ENCODE peak calls at places on chromosomes 11 and 22, in ten cellular contexts. B is A549, F is psoas muscle, U is neuronal stem cell, X is mesenchymal stem cell, G is right cardiac atrium, R is IMR-90, C is neural progenitor cell, A is body of pancreas, S is Karpas-422. N is an unnamed sample. For H3K4me1, the result is how much of the 10 kb centered on the place peaks cover.

GRCh38 chr11:111645657-111646316 is 43.5 kb downstream of the SIK2 start:
- DNase-seq in C (no peak), F (no peak), U (no peak), G (no peak), S (no peak), X (no peak), B (no peak), A (no peak), R (no peak), N (no peak)

GRCh38 chr22:36741204-36741793 is 34.6 kb downstream of the IFT27 start:
- DNase-seq in F (no peak), R (no peak), G (no peak), B (peak), X (peak), U (no peak), C (peak), S (peak), A (no peak), N (no peak)

GRCh38 chr11:10878408-10879214 is 20.8 kb upstream of the ZBED5 start:
- DNase-seq in S (peak), F (no peak), R (peak), C (peak), X (peak), A (no peak), U (peak), B (peak), G (no peak), N (peak)

GRCh38 chr11:132037467-132037862 is 667.0 kb downstream of the NTM start:
- DNase-seq in R (no peak), X (no peak), A (no peak), B (no peak), S (no peak), C (no peak), G (no peak), F (no peak), U (no peak), N (no peak)

GRCh38 chr11:503179-503981 is 3.7 kb downstream of the RNH1 start:
- DNase-seq in R (peak), F (peak), S (no peak), A (no peak), X (no peak), G (peak), C (no peak), U (no peak), B (no peak), N (peak)

GRCh38 chr11:441418-442274 is at the start of gene ANO9:
- DNase-seq in F (peak), C (peak), B (no peak), S (peak), U (no peak), A (peak), R (no peak), G (peak), X (peak), N (peak)

GRCh38 chr11:134152692-134153091 is 71.1 kb downstream of the NCAPD3 start:
- DNase-seq in U (no peak), B (no peak), S (no peak), F (no peak), C (no peak), G (no peak), X (no peak), R (no peak), A (no peak), N (no peak)

GRCh38 chr11:108565653-108566052 is 27.9 kb downstream of the EXPH5 start:
- DNase-seq in A (no peak), G (no peak), F (no peak), U (no peak), X (no peak), R (no peak), B (no peak), C (no peak), S (no peak), N (no peak)

GRCh38 chr11:61028135-61028729 is 56.8 kb downstream of the CD6 start:
- DNase-seq in S (peak), X (no peak), F (no peak), R (no peak), C (no peak), U (no peak), B (no peak), G (no peak), A (no peak), N (no peak)

GRCh38 chr22:47059076-47059475 is 296.6 kb downstream of the TBC1D22A start:
- DNase-seq in U (no peak), R (no peak), A (no peak), C (no peak), X (no peak), B (no peak), G (no peak), F (no peak), S (peak), N (no peak)

GRCh38 chr11:2276999-2277328 is 6.6 kb upstream of the ASCL2 start:
- DNase-seq in B (no peak), R (no peak), A (no peak), G (no peak), C (no peak), F (no peak), X (no peak), S (no peak), U (no peak), N (peak)

GRCh38 chr11:118947999-118948398 is 8.1 kb upstream of the UPK2 start:
- DNase-seq in F (no peak), S (no peak), U (no peak), X (no peak), G (no peak), B (no peak), C (no peak), A (no peak), R (no peak), N (no peak)

GRCh38 chr11:4699697-4700435 is 2.2 kb upstream of the OR51E2 start:
- DNase-seq in B (no peak), S (no peak), F (no peak), X (no peak), G (no peak), C (no peak), R (no peak), U (no peak), A (no peak), N (no peak)

GRCh38 chr22:36731916-36732315 is 28.4 kb upstream of the CACNG2 start:
- DNase-seq in G (no peak), X (no peak), R (no peak), A (no peak), S (no peak), B (no peak), C (no peak), F (no peak), U (no peak), N (no peak)

GRCh38 chr22:50699754-50700386 is 27.2 kb downstream of the SHANK3 start:
- DNase-seq in U (no peak), R (no peak), F (peak), S (peak), A (no peak), X (no peak), G (peak), B (no peak), C (peak), N (no peak)

GRCh38 chr22:30878516-30879365 is 89.8 kb downstream of the MORC2 start:
- DNase-seq in U (no peak), F (no peak), X (no peak), B (no peak), R (no peak), G (no peak), S (no peak), C (no peak), A (no peak), N (no peak)

GRCh38 chr11:109978895-109979294 is 114.3 kb upstream of the ZC3H12C start:
- DNase-seq in B (no peak), C (no peak), G (no peak), A (no peak), U (no peak), S (no peak), X (no peak), R (peak), F (no peak), N (no peak)

GRCh38 chr11:129320485-129320884 is 55.2 kb upstream of the BARX2 start:
- DNase-seq in A (no peak), B (no peak), C (no peak), G (no peak), X (no peak), U (no peak), S (no peak), R (no peak), F (no peak), N (no peak)

GRCh38 chr11:101470881-101471535 is 112.8 kb downstream of the TRPC6 start:
- DNase-seq in X (peak), U (no peak), C (no peak), R (peak), S (no peak), A (no peak), B (no peak), F (no peak), G (no peak), N (no peak)

GRCh38 chr11:126545057-126545555 is 189.6 kb downstream of the ST3GAL4 start:
- DNase-seq in X (no peak), B (no peak), F (no peak), C (no peak), A (no peak), R (no peak), U (no peak), G (no peak), S (no peak), N (no peak)

GRCh38 chr11:26199341-26199740 is 132.6 kb upstream of the ANO3 start:
- DNase-seq in S (no peak), C (no peak), U (no peak), X (no peak), B (no peak), F (no peak), G (no peak), A (no peak), R (peak), N (no peak)

GRCh38 chr11:121964591-121964990 is 151.4 kb downstream of the BLID start:
- DNase-seq in F (peak), U (no peak), S (no peak), G (no peak), C (no peak), X (peak), B (no peak), R (peak), A (no peak), N (no peak)

GRCh38 chr11:115439385-115439784 is 64.8 kb downstream of the CADM1 start:
- DNase-seq in X (peak), F (no peak), A (no peak), B (no peak), U (no peak), R (peak), G (no peak), S (no peak), C (no peak), N (no peak)

GRCh38 chr11:132064987-132065620 is 694.7 kb downstream of the NTM start:
- DNase-seq in G (no peak), B (no peak), F (no peak), S (no peak), C (no peak), X (peak), U (no peak), R (peak), A (no peak), N (no peak)

GRCh38 chr11:92601048-92601447 is 368.4 kb upstream of the MTNR1B start:
- DNase-seq in U (no peak), G (no peak), S (no peak), R (no peak), A (no peak), X (no peak), C (no peak), F (no peak), B (no peak), N (no peak)

GRCh38 chr11:15073361-15074205 is at the start of gene CALCB:
- DNase-seq in X (no peak), B (no peak), U (peak), A (peak), G (peak), F (no peak), S (no peak), R (peak), C (peak), N (no peak)

GRCh38 chr22:26617251-26618199 is at the start of gene CRYBB1:
- DNase-seq in X (no peak), A (no peak), S (no peak), U (peak), C (peak), G (peak), R (peak), F (peak), B (no peak), N (no peak)

GRCh38 chr11:31796523-31797226 is 14.4 kb downstream of the PAX6 start:
- DNase-seq in U (no peak), C (peak), B (no peak), G (no peak), F (no peak), R (no peak), A (no peak), S (no peak), X (no peak), N (no peak)

GRCh38 chr22:39617342-39617741 is 46.8 kb downstream of the CACNA1I start:
- DNase-seq in X (no peak), A (no peak), G (no peak), C (no peak), U (no peak), S (no peak), B (no peak), F (no peak), R (no peak), N (no peak)

GRCh38 chr11:33778682-33779081 is 4.4 kb upstream of the FBXO3 start:
- DNase-seq in X (peak), C (peak), F (no peak), A (no peak), U (no peak), R (peak), G (no peak), B (no peak), S (no peak), N (no peak)

GRCh38 chr22:27879923-27880322 is 39.1 kb downstream of the PITPNB start:
- DNase-seq in G (no peak), C (peak), R (peak), S (peak), F (no peak), B (peak), X (peak), A (no peak), U (no peak), N (no peak)

GRCh38 chr22:24894220-24894975 is 52.1 kb downstream of the LHFPL7 start:
- DNase-seq in C (no peak), B (peak), X (peak), F (peak), S (no peak), U (no peak), R (peak), A (peak), G (peak), N (peak)

GRCh38 chr22:28247667-28248363 is 328.8 kb upstream of the PITPNB start:
- DNase-seq in G (no peak), R (no peak), X (no peak), F (no peak), C (peak), S (no peak), A (no peak), U (no peak), B (no peak), N (no peak)

GRCh38 chr11:98842187-98842586 is 178.6 kb upstream of the CNTN5 start:
- DNase-seq in S (no peak), R (no peak), C (no peak), U (no peak), B (no peak), A (no peak), X (no peak), G (no peak), F (no peak), N (no peak)

GRCh38 chr11:65866524-65867283 is 5.9 kb downstream of the EFEMP2 start:
- DNase-seq in S (no peak), B (no peak), U (no peak), X (no peak), R (no peak), A (no peak), C (no peak), F (peak), G (peak), N (no peak)

GRCh38 chr11:102115557-102115956 is 5.3 kb downstream of the YAP1 start:
- DNase-seq in S (no peak), A (no peak), U (peak), F (no peak), B (peak), R (peak), C (peak), X (peak), G (no peak), N (peak)

GRCh38 chr22:43277987-43278601 is 65.1 kb downstream of the SCUBE1 start:
- DNase-seq in S (no peak), A (no peak), R (no peak), C (no peak), G (no peak), F (no peak), B (no peak), U (no peak), X (no peak), N (peak)

GRCh38 chr11:11701070-11701469 is 79.3 kb upstream of the GALNT18 start:
- DNase-seq in S (no peak), R (peak), B (no peak), U (no peak), X (no peak), A (no peak), G (no peak), F (no peak), C (no peak), N (no peak)

GRCh38 chr11:10379433-10379832 is 74.6 kb downstream of the ADM start:
- DNase-seq in X (no peak), G (no peak), B (no peak), R (peak), F (no peak), C (no peak), A (no peak), S (no peak), U (no peak), N (no peak)

GRCh38 chr11:120471131-120471530 is 40.4 kb upstream of the GRIK4 start:
- DNase-seq in F (no peak), B (no peak), X (peak), U (no peak), G (no peak), A (no peak), S (no peak), C (no peak), R (peak), N (no peak)

GRCh38 chr11:16860632-16861031 is 122.2 kb downstream of the C11orf58 start:
- DNase-seq in F (no peak), X (no peak), A (no peak), C (no peak), U (no peak), B (no peak), R (no peak), G (no peak), S (no peak), N (no peak)
- H3K4me1 ChIP-seq in F (under half), X (under half), A (under half), C (under half), U (under half), B (under half), R (under half), G (under half), S (under half), N (under half)

DNA sequence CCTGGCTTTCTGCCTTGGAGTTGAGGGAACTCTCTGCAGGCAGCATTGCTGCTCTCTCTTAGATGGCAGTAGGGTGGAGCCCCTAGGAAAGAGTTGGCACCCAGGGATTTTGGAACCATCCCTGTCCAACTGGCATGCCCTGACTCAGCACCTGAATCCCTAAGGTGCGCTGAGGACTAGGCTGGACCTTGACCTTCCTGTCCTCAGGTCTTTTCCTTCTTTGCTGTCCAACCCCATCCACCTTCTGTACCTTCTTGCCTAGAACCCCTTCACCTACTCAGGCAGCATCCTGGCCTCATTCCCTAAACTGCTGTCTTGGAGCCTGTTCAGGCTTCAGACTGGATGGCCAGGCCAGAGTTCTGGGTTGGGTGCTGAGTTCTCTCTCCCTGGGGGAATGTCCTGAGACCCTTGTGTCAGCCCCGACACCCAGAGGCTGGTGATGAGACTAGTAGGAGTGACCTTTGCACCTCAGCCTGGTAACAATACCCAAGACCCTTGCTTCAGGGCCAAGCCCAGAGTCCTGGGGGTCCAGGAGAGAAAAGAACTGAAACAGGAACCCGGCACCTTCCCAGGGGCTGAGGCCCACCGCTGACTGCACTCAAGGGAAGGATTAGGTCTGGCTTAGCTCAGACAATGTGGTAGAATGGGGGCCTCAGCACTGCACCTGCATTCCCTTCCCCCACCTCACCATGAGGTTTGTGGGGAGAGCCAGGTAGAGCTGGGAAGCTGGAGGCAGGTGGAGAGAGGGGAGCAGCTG is 2.6 kb upstream of the POLD4 start:
- DNase-seq in B (peak), G (no peak), F (no peak), S (peak), R (no peak), U (no peak), A (no peak), C (peak), X (no peak), N (peak)
- H3K27ac ChIP-seq in B (peak), G (peak), F (peak), S (peak), R (peak), U (no peak), A (peak), C (no peak), X (peak), N (peak)

GRCh38 chr11:44589301-44589700 is 23.8 kb downstream of the CD82 start:
- DNase-seq in A (no peak), B (no peak), G (no peak), C (no peak), S (no peak), R (peak), F (no peak), X (peak), U (no peak), N (no peak)

GRCh38 chr11:44595006-44595405 is 29.5 kb downstream of the CD82 start:
- DNase-seq in G (no peak), X (no peak), A (no peak), U (no peak), B (no peak), R (no peak), S (no peak), C (no peak), F (no peak), N (no peak)

GRCh38 chr11:44593194-44593593 is 27.7 kb downstream of the CD82 start:
- DNase-seq in R (no peak), C (no peak), F (peak), U (no peak), A (no peak), X (no peak), B (no peak), S (no peak), G (no peak), N (no peak)

GRCh38 chr11:44590769-44591168 is 25.3 kb downstream of the CD82 start:
- DNase-seq in X (no peak), A (no peak), G (no peak), C (no peak), S (no peak), U (no peak), R (no peak), B (no peak), F (no peak), N (no peak)

GRCh38 chr11:44592125-44592643 is 26.7 kb downstream of the CD82 start:
- DNase-seq in F (peak), X (peak), B (no peak), U (no peak), G (peak), C (no peak), S (no peak), R (peak), A (no peak), N (no peak)
- H3K4me1 ChIP-seq in F (half or more), X (half or more), B (under half), U (under half), G (under half), C (under half), S (under half), R (under half), A (under half), N (under half)

DNA sequence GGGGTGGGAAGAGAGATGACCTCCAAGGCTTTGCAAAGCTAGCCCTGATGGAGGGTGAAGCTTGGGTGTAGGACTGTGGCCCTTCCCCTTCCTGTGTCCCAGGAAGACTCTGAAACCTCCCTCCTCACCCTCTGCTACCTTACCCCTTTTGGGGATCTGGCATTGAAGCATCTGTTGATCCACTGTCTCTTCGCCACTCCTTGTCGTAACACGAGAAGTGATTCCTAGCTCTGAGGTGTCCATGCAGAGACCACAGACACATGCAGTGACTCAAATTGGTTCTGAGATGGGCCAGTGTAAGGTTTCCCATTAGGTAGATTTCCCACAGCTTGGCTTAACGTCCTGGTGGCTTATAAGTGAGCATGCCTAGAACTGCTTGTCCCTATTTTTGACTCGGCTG is 101.4 kb downstream of the ZBTB16 start:
- DNase-seq in G (no peak), F (peak), S (no peak), U (no peak), R (no peak), C (no peak), A (no peak), X (peak), B (no peak), N (no peak)
- H3K27ac ChIP-seq in G (peak), F (peak), S (no peak), U (no peak), R (no peak), C (no peak), A (peak), X (no peak), B (peak), N (peak)

GRCh38 chr22:23826510-23827350 is 12.1 kb downstream of the DERL3 start:
- DNase-seq in U (no peak), R (peak), S (no peak), A (no peak), F (peak), X (peak), G (no peak), B (no peak), C (peak), N (no peak)
- H3K4me1 ChIP-seq in U (under half), R (under half), S (half or more), A (under half), F (under half), X (under half), G (under half), B (under half), C (under half), N (under half)

DNA sequence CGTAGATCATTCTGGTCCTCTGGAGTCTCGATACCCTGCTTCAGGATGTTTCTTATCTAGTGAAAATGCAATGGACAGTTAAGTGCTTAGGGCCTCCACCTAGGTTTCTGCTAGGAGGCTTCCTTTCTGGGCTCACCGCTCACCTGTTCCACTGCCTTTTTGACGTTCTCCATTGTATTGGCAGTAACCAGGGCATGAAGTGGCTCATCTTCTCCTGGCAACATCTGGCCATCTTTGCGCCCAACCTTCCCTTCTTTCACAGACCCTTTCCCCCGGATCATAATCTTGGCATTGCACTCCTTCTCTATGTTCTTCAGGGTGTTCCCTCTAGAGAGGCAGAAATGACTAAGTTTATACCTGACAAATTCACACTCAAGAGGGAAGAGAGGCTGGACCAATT is 9.1 kb downstream of the SF1 start:
- DNase-seq in G (no peak), A (no peak), C (no peak), R (no peak), U (no peak), S (no peak), X (no peak), B (no peak), F (no peak), N (no peak)
- H3K27ac ChIP-seq in G (no peak), A (no peak), C (no peak), R (no peak), U (no peak), S (no peak), X (no peak), B (no peak), F (no peak), N (no peak)